ENCODE peak calls at places on chromosomes 12 and 14, in nine cellular contexts. Q is A673; L is CD8-positive, alpha-beta T cell; Y is HL-60; P is endothelial cell of umbilical vein; H is thyroid gland; S is lower lobe of right lung; G is Panc1; E is fibroblast of lung. D is an unnamed sample.

GRCh38 chr12:69024413-69024812 is 91.4 kb upstream of the CPM start:
- DNase-seq in Q (no peak), L (no peak), Y (no peak), P (no peak), H (peak; percentile 61), S (peak; percentile 92), G (no peak), E (peak; percentile 83), D (no peak)

GRCh38 chr12:68292157-68292940 is 38.9 kb upstream of the IL22 start:
- DNase-seq in Q (no peak), L (no peak), Y (no peak), P (no peak), H (no peak), S (no peak), G (no peak), E (peak; percentile 45), D (no peak)

GRCh38 chr12:57707250-57707649 is 13.3 kb downstream of the OS9 start:
- DNase-seq in Q (no peak), L (no peak), Y (no peak), P (no peak), H (no peak), S (no peak), G (no peak), E (no peak), D (no peak)

GRCh38 chr12:42145197-42145549 is 499 bp upstream of the GXYLT1 start:
- DNase-seq in Q (no peak), L (no peak), Y (no peak), P (no peak), H (no peak), S (no peak), G (no peak), E (no peak), D (no peak)

GRCh38 chr14:97177016-97177415 is 379.8 kb downstream of the VRK1 start:
- DNase-seq in Q (no peak), L (no peak), Y (peak; percentile 2), P (no peak), H (no peak), S (no peak), G (peak; percentile 20), E (peak; percentile 12), D (no peak)

GRCh38 chr12:120534703-120535655 is 823 bp downstream of the RNF10 start:
- DNase-seq in Q (peak; percentile 55), L (peak; percentile 21), Y (peak; percentile 39), P (peak; percentile 81), H (peak; percentile 44), S (peak; percentile 60), G (no peak), E (peak; percentile 90), D (peak; percentile 77)

GRCh38 chr12:14779834-14780233 is 23.4 kb downstream of the WBP11 start:
- DNase-seq in Q (no peak), L (no peak), Y (no peak), P (no peak), H (no peak), S (no peak), G (no peak), E (no peak), D (peak; percentile 26)

GRCh38 chr14:91387135-91387849 is 30.3 kb downstream of the CCDC88C start:
- DNase-seq in Q (no peak), L (no peak), Y (no peak), P (no peak), H (no peak), S (peak; percentile 28), G (no peak), E (peak; percentile 76), D (peak; percentile 27)

GRCh38 chr12:57242691-57243454 is 8.1 kb downstream of the STAC3 start:
- DNase-seq in Q (peak; percentile 89), L (no peak), Y (no peak), P (peak; percentile 53), H (peak; percentile 39), S (no peak), G (no peak), E (peak; percentile 32), D (no peak)

GRCh38 chr12:25459541-25459951 is 93.5 kb downstream of the LMNTD1 start:
- DNase-seq in Q (no peak), L (no peak), Y (no peak), P (no peak), H (no peak), S (no peak), G (no peak), E (no peak), D (no peak)

GRCh38 chr14:77314043-77314442 is 6.6 kb downstream of the POMT2 start:
- DNase-seq in Q (no peak), L (no peak), Y (no peak), P (no peak), H (no peak), S (no peak), G (peak; percentile 66), E (peak; percentile 57), D (peak; percentile 26)

GRCh38 chr12:76083761-76084276 is 666 bp downstream of the NAP1L1 start:
- DNase-seq in Q (peak; percentile 87), L (peak; percentile 60), Y (no peak), P (peak; percentile 83), H (peak; percentile 73), S (peak; percentile 74), G (no peak), E (peak; percentile 74), D (peak; percentile 49)

GRCh38 chr14:99408971-99409289 is 71.7 kb downstream of the SETD3 start:
- DNase-seq in Q (no peak), L (no peak), Y (no peak), P (no peak), H (no peak), S (no peak), G (no peak), E (no peak), D (no peak)

GRCh38 chr12:123983822-123984485 is 10.9 kb downstream of the ZNF664 start:
- DNase-seq in Q (peak; percentile 68), L (peak; percentile 37), Y (peak; percentile 18), P (peak; percentile 60), H (peak; percentile 55), S (no peak), G (no peak), E (peak; percentile 61), D (peak; percentile 40)

GRCh38 chr14:70061108-70061507 is 127.6 kb downstream of the SLC8A3 start:
- DNase-seq in Q (no peak), L (no peak), Y (no peak), P (no peak), H (no peak), S (no peak), G (no peak), E (no peak), D (no peak)

GRCh38 chr12:10101042-10101579 is 2.3 kb upstream of the CLEC1A start:
- DNase-seq in Q (no peak), L (no peak), Y (no peak), P (peak; percentile 63), H (no peak), S (no peak), G (no peak), E (peak; percentile 33), D (no peak)

GRCh38 chr12:11894890-11895289 is 175.8 kb upstream of the BCL2L14 start:
- DNase-seq in Q (no peak), L (no peak), Y (no peak), P (no peak), H (no peak), S (no peak), G (no peak), E (no peak), D (no peak)

GRCh38 chr12:12392428-12392827 is 35.5 kb downstream of the BORCS5 start:
- DNase-seq in Q (no peak), L (no peak), Y (no peak), P (no peak), H (no peak), S (no peak), G (no peak), E (no peak), D (no peak)

GRCh38 chr14:51575225-51576111 is 76.2 kb upstream of the FRMD6 start:
- DNase-seq in Q (no peak), L (no peak), Y (no peak), P (no peak), H (no peak), S (no peak), G (no peak), E (no peak), D (no peak)
- H3K27ac ChIP-seq in Q (no peak overlapping the region), L (no peak overlapping the region), Y (no peak overlapping the region), P (no peak overlapping the region), H (no peak overlapping the region), S (no peak overlapping the region), G (no peak overlapping the region), E (no peak overlapping the region), D (peak overlapping the region; percentile 70)

GRCh38 chr14:100730530-100730929 is 3.8 kb downstream of the DLK1 start:
- DNase-seq in Q (no peak), L (no peak), Y (no peak), P (no peak), H (no peak), S (no peak), G (no peak), E (no peak), D (no peak)
- H3K27me3 ChIP-seq in Q (peaks cover 49% of the 10 kb centered on the region), L (no peaks in the 10 kb centered on the region), Y (peaks cover 26% of the 10 kb centered on the region), P (peaks cover 37% of the 10 kb centered on the region), H (no peaks in the 10 kb centered on the region), S (peaks cover 55% of the 10 kb centered on the region), G (no peaks in the 10 kb centered on the region), E (peaks cover 17% of the 10 kb centered on the region), D (peaks cover 27% of the 10 kb centered on the region)

GRCh38 chr12:116708826-116709756 is 28.8 kb downstream of the SPRING1 start:
- DNase-seq in Q (peak; percentile 88), L (peak; percentile 32), Y (no peak), P (peak; percentile 52), H (peak; percentile 72), S (no peak), G (peak; percentile 7), E (peak; percentile 36), D (peak; percentile 35)
- H3K27ac ChIP-seq in Q (no peak overlapping the region), L (no peak overlapping the region), Y (no peak overlapping the region), P (no peak overlapping the region), H (no peak overlapping the region), S (no peak overlapping the region), G (no peak overlapping the region), E (no peak overlapping the region), D (no peak overlapping the region)

DNA sequence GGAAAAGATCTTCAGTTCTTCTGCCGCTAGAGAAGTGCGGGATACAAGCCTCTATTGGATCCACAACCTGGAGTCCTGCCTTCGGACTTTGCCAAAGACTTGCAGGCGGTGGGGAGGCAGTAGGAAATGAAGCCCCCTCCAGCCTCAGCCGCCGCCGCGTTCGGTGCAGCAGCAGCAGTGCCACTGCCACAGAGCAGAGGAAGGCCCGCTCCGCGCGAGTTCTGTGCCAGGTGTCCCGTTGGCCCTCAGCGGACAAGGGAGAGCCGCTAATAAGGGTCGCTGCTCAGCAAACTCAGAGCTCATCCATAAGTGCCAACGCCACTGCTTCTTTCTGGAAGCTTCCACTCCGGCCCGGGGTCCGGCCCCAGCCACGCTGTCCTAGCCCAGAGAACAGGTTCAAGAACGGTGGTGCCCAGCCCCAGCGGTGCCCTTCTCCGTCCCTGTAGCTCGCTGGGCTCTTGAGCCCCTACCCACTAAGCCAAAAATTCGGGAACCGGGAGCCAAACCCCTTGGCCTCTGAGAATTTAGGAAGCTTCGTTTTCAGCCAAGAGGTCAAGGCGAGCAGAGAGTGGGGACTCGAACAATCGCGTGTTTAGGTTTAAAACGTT is 6.4 kb downstream of the SIX1 start:
- DNase-seq in Q (no peak), L (no peak), Y (no peak), P (no peak), H (no peak), S (no peak), G (no peak), E (no peak), D (no peak)
- H3K27me3 ChIP-seq in Q (no peaks in the 10 kb centered on the region), L (peaks cover 49% of the 10 kb centered on the region), Y (peaks cover 81% of the 10 kb centered on the region), P (peaks cover 79% of the 10 kb centered on the region), H (peaks cover 71% of the 10 kb centered on the region), S (peaks cover 100% of the 10 kb centered on the region), G (no peaks in the 10 kb centered on the region), E (peaks cover 48% of the 10 kb centered on the region), D (no peaks in the 10 kb centered on the region)

GRCh38 chr12:6946033-6946919 is 2.5 kb downstream of the C12orf57 start:
- DNase-seq in Q (no peak), L (no peak), Y (peak; percentile 86), P (no peak), H (peak; percentile 99), S (peak; percentile 96), G (no peak), E (no peak), D (no peak)
- H3K27ac ChIP-seq in Q (no peak overlapping the region), L (peak overlapping the region; percentile 54), Y (peak overlapping the region; percentile 64), P (no peak overlapping the region), H (peak overlapping the region; percentile 73), S (peak overlapping the region; percentile 78), G (peak overlapping the region; percentile 95), E (no peak overlapping the region), D (no peak overlapping the region)